ENCODE peak calls at places on chromosomes 16 and 17, in four cellular contexts. One of them, this sample, is unnamed.

GRCh38 chr17:32828822-32829221 is 48.1 kb downstream of the MYO1D start:
- DNase-seq in activated CD4-positive, alpha-beta T cell treated with anti-CD3 and anti-CD28 coated beads, Interleukin-2, amount 50 U/mL, for 48 hours: no peak
- DNase-seq in NCI-H460: no peak
- DNase-seq in hepatic stellate cell: peak
- DNase-seq in this sample: no peak

GRCh38 chr17:64319531-64319930 is 56.5 kb upstream of the TEX2 start:
- DNase-seq in activated CD4-positive, alpha-beta T cell treated with anti-CD3 and anti-CD28 coated beads, Interleukin-2, amount 50 U/mL, for 48 hours: no peak
- DNase-seq in NCI-H460: no peak
- DNase-seq in hepatic stellate cell: no peak
- DNase-seq in this sample: no peak

GRCh38 chr17:79728169-79728907 is 2.4 kb upstream of the ENPP7 start:
- DNase-seq in activated CD4-positive, alpha-beta T cell treated with anti-CD3 and anti-CD28 coated beads, Interleukin-2, amount 50 U/mL, for 48 hours: peak
- DNase-seq in NCI-H460: peak
- DNase-seq in hepatic stellate cell: peak
- DNase-seq in this sample: peak

GRCh38 chr17:52106638-52107261 is 51.8 kb downstream of the CA10 start:
- DNase-seq in activated CD4-positive, alpha-beta T cell treated with anti-CD3 and anti-CD28 coated beads, Interleukin-2, amount 50 U/mL, for 48 hours: peak
- DNase-seq in NCI-H460: peak
- DNase-seq in hepatic stellate cell: peak
- DNase-seq in this sample: peak

GRCh38 chr16:89401641-89402445 is 88.5 kb downstream of the ANKRD11 start:
- DNase-seq in activated CD4-positive, alpha-beta T cell treated with anti-CD3 and anti-CD28 coated beads, Interleukin-2, amount 50 U/mL, for 48 hours: no peak
- DNase-seq in NCI-H460: no peak
- DNase-seq in hepatic stellate cell: no peak
- DNase-seq in this sample: no peak

GRCh38 chr16:81808933-81809480 is 29.9 kb downstream of the PLCG2 start:
- DNase-seq in activated CD4-positive, alpha-beta T cell treated with anti-CD3 and anti-CD28 coated beads, Interleukin-2, amount 50 U/mL, for 48 hours: no peak
- DNase-seq in NCI-H460: no peak
- DNase-seq in hepatic stellate cell: no peak
- DNase-seq in this sample: peak

GRCh38 chr16:31093132-31093703 is 1.4 kb downstream of the VKORC1 start:
- DNase-seq in activated CD4-positive, alpha-beta T cell treated with anti-CD3 and anti-CD28 coated beads, Interleukin-2, amount 50 U/mL, for 48 hours: no peak
- DNase-seq in NCI-H460: no peak
- DNase-seq in hepatic stellate cell: peak
- DNase-seq in this sample: no peak

GRCh38 chr17:54867634-54868033 is 33.0 kb upstream of the TOM1L1 start:
- DNase-seq in activated CD4-positive, alpha-beta T cell treated with anti-CD3 and anti-CD28 coated beads, Interleukin-2, amount 50 U/mL, for 48 hours: no peak
- DNase-seq in NCI-H460: no peak
- DNase-seq in hepatic stellate cell: no peak
- DNase-seq in this sample: no peak

GRCh38 chr16:54511181-54511731 is 224.7 kb upstream of the IRX3 start:
- DNase-seq in activated CD4-positive, alpha-beta T cell treated with anti-CD3 and anti-CD28 coated beads, Interleukin-2, amount 50 U/mL, for 48 hours: no peak
- DNase-seq in NCI-H460: no peak
- DNase-seq in hepatic stellate cell: no peak
- DNase-seq in this sample: no peak

GRCh38 chr16:47197536-47198179 is 53.9 kb upstream of the NETO2 start:
- DNase-seq in activated CD4-positive, alpha-beta T cell treated with anti-CD3 and anti-CD28 coated beads, Interleukin-2, amount 50 U/mL, for 48 hours: no peak
- DNase-seq in NCI-H460: no peak
- DNase-seq in hepatic stellate cell: no peak
- DNase-seq in this sample: no peak

GRCh38 chr17:82300707-82301270 is 16.6 kb downstream of the CD7 start:
- DNase-seq in activated CD4-positive, alpha-beta T cell treated with anti-CD3 and anti-CD28 coated beads, Interleukin-2, amount 50 U/mL, for 48 hours: peak
- DNase-seq in NCI-H460: peak
- DNase-seq in hepatic stellate cell: peak
- DNase-seq in this sample: no peak

GRCh38 chr16:61946019-61946418 is 90.2 kb downstream of the CDH8 start:
- DNase-seq in activated CD4-positive, alpha-beta T cell treated with anti-CD3 and anti-CD28 coated beads, Interleukin-2, amount 50 U/mL, for 48 hours: no peak
- DNase-seq in NCI-H460: no peak
- DNase-seq in hepatic stellate cell: no peak
- DNase-seq in this sample: no peak

GRCh38 chr16:15482068-15482747 is 47.8 kb downstream of the BMERB1 start:
- DNase-seq in activated CD4-positive, alpha-beta T cell treated with anti-CD3 and anti-CD28 coated beads, Interleukin-2, amount 50 U/mL, for 48 hours: peak
- DNase-seq in NCI-H460: peak
- DNase-seq in hepatic stellate cell: peak
- DNase-seq in this sample: no peak

GRCh38 chr17:29129731-29130130 is 50.5 kb downstream of the MYO18A start:
- DNase-seq in activated CD4-positive, alpha-beta T cell treated with anti-CD3 and anti-CD28 coated beads, Interleukin-2, amount 50 U/mL, for 48 hours: no peak
- DNase-seq in NCI-H460: no peak
- DNase-seq in hepatic stellate cell: no peak
- DNase-seq in this sample: no peak

GRCh38 chr17:64148017-64148631 is 18.2 kb upstream of the ERN1 start:
- DNase-seq in activated CD4-positive, alpha-beta T cell treated with anti-CD3 and anti-CD28 coated beads, Interleukin-2, amount 50 U/mL, for 48 hours: no peak
- DNase-seq in NCI-H460: no peak
- DNase-seq in hepatic stellate cell: no peak
- DNase-seq in this sample: no peak

GRCh38 chr17:57862990-57863667 is 13.3 kb upstream of the MRPS23 start:
- DNase-seq in activated CD4-positive, alpha-beta T cell treated with anti-CD3 and anti-CD28 coated beads, Interleukin-2, amount 50 U/mL, for 48 hours: no peak
- DNase-seq in NCI-H460: no peak
- DNase-seq in hepatic stellate cell: peak
- DNase-seq in this sample: no peak

GRCh38 chr17:81251943-81252301 is 12.8 kb downstream of the NDUFAF8 start:
- DNase-seq in activated CD4-positive, alpha-beta T cell treated with anti-CD3 and anti-CD28 coated beads, Interleukin-2, amount 50 U/mL, for 48 hours: no peak
- DNase-seq in NCI-H460: no peak
- DNase-seq in hepatic stellate cell: no peak
- DNase-seq in this sample: no peak

GRCh38 chr17:36493956-36494355 is 7.5 kb downstream of the ZNHIT3 start:
- DNase-seq in activated CD4-positive, alpha-beta T cell treated with anti-CD3 and anti-CD28 coated beads, Interleukin-2, amount 50 U/mL, for 48 hours: no peak
- DNase-seq in NCI-H460: no peak
- DNase-seq in hepatic stellate cell: no peak
- DNase-seq in this sample: no peak

GRCh38 chr16:17367932-17368331 is 102.8 kb downstream of the XYLT1 start:
- DNase-seq in activated CD4-positive, alpha-beta T cell treated with anti-CD3 and anti-CD28 coated beads, Interleukin-2, amount 50 U/mL, for 48 hours: no peak
- DNase-seq in NCI-H460: no peak
- DNase-seq in hepatic stellate cell: no peak
- DNase-seq in this sample: no peak